ENCODE peak calls at places on chromosomes 7 and 10, in six cellular contexts. One of them, this sample, is unnamed.

GRCh38 chr10:13390604-13391522 is 42.8 kb upstream of the SEPHS1 start:
- DNase-seq in right atrium auricular region: no peak
- DNase-seq in glutamatergic neuron: no peak
- DNase-seq in fibroblast of pulmonary artery: peak; percentile 26
- DNase-seq in prostate gland: no peak
- DNase-seq in AG04450: no peak
- DNase-seq in this sample: no peak

GRCh38 chr10:17025444-17026295 is 103.9 kb downstream of the CUBN start:
- DNase-seq in right atrium auricular region: peak; percentile 89
- DNase-seq in glutamatergic neuron: no peak
- DNase-seq in fibroblast of pulmonary artery: peak; percentile 97
- DNase-seq in prostate gland: no peak
- DNase-seq in AG04450: peak; percentile 91
- DNase-seq in this sample: peak; percentile 100

GRCh38 chr7:20329389-20330175 is 1.1 kb upstream of the ITGB8 start:
- DNase-seq in right atrium auricular region: peak; percentile 66
- DNase-seq in glutamatergic neuron: peak; percentile 62
- DNase-seq in fibroblast of pulmonary artery: peak; percentile 79
- DNase-seq in prostate gland: peak; percentile 72
- DNase-seq in AG04450: no peak
- DNase-seq in this sample: peak; percentile 75

GRCh38 chr7:13946181-13946580 is 43.3 kb downstream of the ETV1 start:
- DNase-seq in right atrium auricular region: no peak
- DNase-seq in glutamatergic neuron: no peak
- DNase-seq in fibroblast of pulmonary artery: peak; percentile 22
- DNase-seq in prostate gland: no peak
- DNase-seq in AG04450: peak; percentile 29
- DNase-seq in this sample: peak; percentile 93

GRCh38 chr7:133310232-133310852 is 57.5 kb downstream of the EXOC4 start:
- DNase-seq in right atrium auricular region: no peak
- DNase-seq in glutamatergic neuron: no peak
- DNase-seq in fibroblast of pulmonary artery: peak; percentile 60
- DNase-seq in prostate gland: no peak
- DNase-seq in AG04450: no peak
- DNase-seq in this sample: no peak

GRCh38 chr10:2866569-2866968 is 200.8 kb upstream of the PFKP start:
- DNase-seq in right atrium auricular region: no peak
- DNase-seq in glutamatergic neuron: no peak
- DNase-seq in fibroblast of pulmonary artery: no peak
- DNase-seq in prostate gland: no peak
- DNase-seq in AG04450: no peak
- DNase-seq in this sample: no peak

GRCh38 chr7:6536262-6536770 is 14.9 kb downstream of the GRID2IP start:
- DNase-seq in right atrium auricular region: no peak
- DNase-seq in glutamatergic neuron: peak; percentile 56
- DNase-seq in fibroblast of pulmonary artery: no peak
- DNase-seq in prostate gland: no peak
- DNase-seq in AG04450: no peak
- DNase-seq in this sample: no peak

GRCh38 chr7:81299272-81299671 is 380.4 kb upstream of the SEMA3C start:
- DNase-seq in right atrium auricular region: no peak
- DNase-seq in glutamatergic neuron: no peak
- DNase-seq in fibroblast of pulmonary artery: peak; percentile 96
- DNase-seq in prostate gland: no peak
- DNase-seq in AG04450: peak; percentile 78
- DNase-seq in this sample: peak; percentile 97

GRCh38 chr10:125209591-125210373 is 49.4 kb upstream of the CTBP2 start:
- DNase-seq in right atrium auricular region: no peak
- DNase-seq in glutamatergic neuron: no peak
- DNase-seq in fibroblast of pulmonary artery: no peak
- DNase-seq in prostate gland: no peak
- DNase-seq in AG04450: no peak
- DNase-seq in this sample: peak; percentile 58

GRCh38 chr7:114050571-114050970 is 131.8 kb upstream of the PPP1R3A start:
- DNase-seq in right atrium auricular region: no peak
- DNase-seq in glutamatergic neuron: no peak
- DNase-seq in fibroblast of pulmonary artery: no peak
- DNase-seq in prostate gland: no peak
- DNase-seq in AG04450: no peak
- DNase-seq in this sample: no peak

GRCh38 chr10:33413093-33413442 is 78.6 kb upstream of the NRP1 start:
- DNase-seq in right atrium auricular region: no peak
- DNase-seq in glutamatergic neuron: no peak
- DNase-seq in fibroblast of pulmonary artery: no peak
- DNase-seq in prostate gland: no peak
- DNase-seq in AG04450: no peak
- DNase-seq in this sample: no peak

GRCh38 chr10:110649652-110650264 is 5.6 kb downstream of the RBM20 start:
- DNase-seq in right atrium auricular region: no peak
- DNase-seq in glutamatergic neuron: no peak
- DNase-seq in fibroblast of pulmonary artery: no peak
- DNase-seq in prostate gland: no peak
- DNase-seq in AG04450: no peak
- DNase-seq in this sample: no peak

GRCh38 chr7:125611582-125611981 is 682.0 kb upstream of the POT1 start:
- DNase-seq in right atrium auricular region: no peak
- DNase-seq in glutamatergic neuron: no peak
- DNase-seq in fibroblast of pulmonary artery: no peak
- DNase-seq in prostate gland: no peak
- DNase-seq in AG04450: no peak
- DNase-seq in this sample: no peak

GRCh38 chr7:820341-820740 is 11.9 kb upstream of the SUN1 start:
- DNase-seq in right atrium auricular region: no peak
- DNase-seq in glutamatergic neuron: no peak
- DNase-seq in fibroblast of pulmonary artery: no peak
- DNase-seq in prostate gland: no peak
- DNase-seq in AG04450: no peak
- DNase-seq in this sample: no peak

GRCh38 chr10:8130973-8131911 is 76.8 kb downstream of the GATA3 start:
- DNase-seq in right atrium auricular region: no peak
- DNase-seq in glutamatergic neuron: no peak
- DNase-seq in fibroblast of pulmonary artery: peak; percentile 51
- DNase-seq in prostate gland: no peak
- DNase-seq in AG04450: no peak
- DNase-seq in this sample: peak; percentile 82

GRCh38 chr10:91088300-91089140 is 131.9 kb upstream of the PCGF5 start:
- DNase-seq in right atrium auricular region: no peak
- DNase-seq in glutamatergic neuron: no peak
- DNase-seq in fibroblast of pulmonary artery: peak; percentile 24
- DNase-seq in prostate gland: no peak
- DNase-seq in AG04450: no peak
- DNase-seq in this sample: no peak
- TF ChIP-seq CTCF in right atrium auricular region: no peak
- TF ChIP-seq CTCF in glutamatergic neuron: no peak
- TF ChIP-seq CTCF in fibroblast of pulmonary artery: peak; percentile 17
- TF ChIP-seq CTCF in prostate gland: no peak
- TF ChIP-seq CTCF in AG04450: peak; percentile 13
- TF ChIP-seq CTCF in this sample: no peak

GRCh38 chr7:24059775-24060174 is 224.2 kb upstream of the NPY start:
- DNase-seq in right atrium auricular region: no peak
- DNase-seq in glutamatergic neuron: no peak
- DNase-seq in fibroblast of pulmonary artery: no peak
- DNase-seq in prostate gland: no peak
- DNase-seq in AG04450: no peak
- DNase-seq in this sample: no peak

GRCh38 chr7:24052572-24053223 is 231.3 kb upstream of the NPY start:
- DNase-seq in right atrium auricular region: no peak
- DNase-seq in glutamatergic neuron: no peak
- DNase-seq in fibroblast of pulmonary artery: peak; percentile 20
- DNase-seq in prostate gland: no peak
- DNase-seq in AG04450: peak; percentile 50
- DNase-seq in this sample: peak; percentile 87

GRCh38 chr7:24058953-24059352 is 225.0 kb upstream of the NPY start:
- DNase-seq in right atrium auricular region: no peak
- DNase-seq in glutamatergic neuron: no peak
- DNase-seq in fibroblast of pulmonary artery: no peak
- DNase-seq in prostate gland: no peak
- DNase-seq in AG04450: no peak
- DNase-seq in this sample: no peak

GRCh38 chr7:24054231-24054630 is 229.8 kb upstream of the NPY start:
- DNase-seq in right atrium auricular region: no peak
- DNase-seq in glutamatergic neuron: no peak
- DNase-seq in fibroblast of pulmonary artery: no peak
- DNase-seq in prostate gland: no peak
- DNase-seq in AG04450: no peak
- DNase-seq in this sample: no peak

GRCh38 chr7:24057243-24057642 is 226.7 kb upstream of the NPY start:
- DNase-seq in right atrium auricular region: no peak
- DNase-seq in glutamatergic neuron: no peak
- DNase-seq in fibroblast of pulmonary artery: no peak
- DNase-seq in prostate gland: no peak
- DNase-seq in AG04450: no peak
- DNase-seq in this sample: no peak
- TF ChIP-seq CTCF in right atrium auricular region: no peak
- TF ChIP-seq CTCF in glutamatergic neuron: peak; percentile 47
- TF ChIP-seq CTCF in fibroblast of pulmonary artery: no peak
- TF ChIP-seq CTCF in prostate gland: no peak
- TF ChIP-seq CTCF in AG04450: peak; percentile 23
- TF ChIP-seq CTCF in this sample: peak; percentile 8

GRCh38 chr7:108498481-108498880 is 27.5 kb downstream of the PNPLA8 start:
- DNase-seq in right atrium auricular region: no peak
- DNase-seq in glutamatergic neuron: no peak
- DNase-seq in fibroblast of pulmonary artery: no peak
- DNase-seq in prostate gland: no peak
- DNase-seq in AG04450: no peak
- DNase-seq in this sample: no peak
- TF ChIP-seq CTCF in right atrium auricular region: no peak
- TF ChIP-seq CTCF in glutamatergic neuron: no peak
- TF ChIP-seq CTCF in fibroblast of pulmonary artery: no peak
- TF ChIP-seq CTCF in prostate gland: no peak
- TF ChIP-seq CTCF in AG04450: no peak
- TF ChIP-seq CTCF in this sample: no peak

GRCh38 chr10:22244001-22244400 is 26.2 kb upstream of the EBLN1 start:
- DNase-seq in right atrium auricular region: no peak
- DNase-seq in glutamatergic neuron: no peak
- DNase-seq in fibroblast of pulmonary artery: no peak
- DNase-seq in prostate gland: no peak
- DNase-seq in AG04450: no peak
- DNase-seq in this sample: no peak
- TF ChIP-seq CTCF in right atrium auricular region: no peak
- TF ChIP-seq CTCF in glutamatergic neuron: no peak
- TF ChIP-seq CTCF in fibroblast of pulmonary artery: peak; percentile 5
- TF ChIP-seq CTCF in prostate gland: no peak
- TF ChIP-seq CTCF in AG04450: no peak
- TF ChIP-seq CTCF in this sample: no peak

DNA sequence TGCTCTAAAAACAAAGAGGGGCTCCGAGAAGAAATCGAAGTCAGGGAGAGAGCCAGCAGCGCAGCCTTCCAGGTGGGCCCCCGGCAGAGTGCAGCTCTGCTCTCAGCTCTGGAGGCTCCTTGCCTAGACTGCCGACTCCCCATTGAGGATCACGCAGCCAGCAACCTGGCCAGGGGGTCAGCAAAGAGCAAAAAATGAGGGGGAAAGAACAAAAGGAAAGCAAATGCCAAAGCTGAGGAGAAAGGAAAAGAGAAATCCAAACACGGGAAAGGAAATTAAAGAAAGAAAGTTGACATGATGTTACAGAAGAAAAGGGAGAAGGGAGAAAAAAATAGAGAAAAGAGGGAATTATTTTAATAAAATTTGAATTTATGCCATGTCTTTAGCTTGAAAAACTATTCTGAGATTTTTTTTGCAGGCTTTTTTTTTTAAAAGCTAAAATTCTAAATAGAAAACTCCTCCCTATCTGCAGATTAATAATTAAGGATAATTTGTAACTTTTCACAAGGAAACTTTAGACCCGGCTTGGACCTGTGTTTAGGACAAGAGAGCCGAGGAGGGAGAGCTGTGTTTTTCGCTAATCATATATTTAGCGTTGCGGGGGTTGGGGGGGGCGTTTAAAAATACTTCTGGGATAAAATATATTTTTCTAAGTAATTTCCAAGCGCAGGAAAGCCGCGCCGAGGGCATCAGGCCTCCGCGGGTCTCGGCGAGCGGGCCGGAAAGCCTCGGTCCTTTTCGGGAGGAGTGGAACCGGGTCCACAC is 1.9 kb downstream of the PAX2 start:
- DNase-seq in right atrium auricular region: no peak
- DNase-seq in glutamatergic neuron: no peak
- DNase-seq in fibroblast of pulmonary artery: no peak
- DNase-seq in prostate gland: no peak
- DNase-seq in AG04450: no peak
- DNase-seq in this sample: no peak
- TF ChIP-seq CTCF in right atrium auricular region: no peak
- TF ChIP-seq CTCF in glutamatergic neuron: no peak
- TF ChIP-seq CTCF in fibroblast of pulmonary artery: no peak
- TF ChIP-seq CTCF in prostate gland: no peak
- TF ChIP-seq CTCF in AG04450: no peak
- TF ChIP-seq CTCF in this sample: no peak

DNA sequence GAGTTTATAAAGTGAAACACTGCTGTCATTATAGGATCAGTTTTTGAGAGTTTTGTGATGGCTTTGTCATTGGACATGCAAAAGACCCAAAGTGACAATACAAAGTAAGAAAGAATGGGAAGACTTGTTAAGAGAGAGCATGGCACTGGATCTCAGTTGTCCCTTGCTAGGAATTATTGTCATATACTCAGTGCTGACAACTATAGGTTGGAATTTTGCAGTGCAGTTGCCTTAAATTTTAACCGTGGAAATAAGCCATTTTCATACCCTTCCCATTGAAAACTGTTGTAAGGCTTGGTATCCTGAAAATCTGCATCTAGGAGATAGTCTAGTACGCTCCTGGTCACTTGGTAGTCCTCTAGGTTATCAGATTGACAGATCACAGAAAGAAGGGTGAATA is 1156.7 kb downstream of the GATA3 start:
- DNase-seq in right atrium auricular region: no peak
- DNase-seq in glutamatergic neuron: no peak
- DNase-seq in fibroblast of pulmonary artery: peak; percentile 16
- DNase-seq in prostate gland: no peak
- DNase-seq in AG04450: no peak
- DNase-seq in this sample: no peak
- TF ChIP-seq CTCF in right atrium auricular region: no peak
- TF ChIP-seq CTCF in glutamatergic neuron: no peak
- TF ChIP-seq CTCF in fibroblast of pulmonary artery: peak; percentile 45
- TF ChIP-seq CTCF in prostate gland: no peak
- TF ChIP-seq CTCF in AG04450: peak; percentile 61
- TF ChIP-seq CTCF in this sample: peak; percentile 49

GRCh38 chr10:113052076-113052830 is 102.2 kb downstream of the TCF7L2 start:
- DNase-seq in right atrium auricular region: no peak
- DNase-seq in glutamatergic neuron: no peak
- DNase-seq in fibroblast of pulmonary artery: peak; percentile 36
- DNase-seq in prostate gland: no peak
- DNase-seq in AG04450: no peak
- DNase-seq in this sample: no peak
- TF ChIP-seq CTCF in right atrium auricular region: no peak
- TF ChIP-seq CTCF in glutamatergic neuron: peak; percentile 16
- TF ChIP-seq CTCF in fibroblast of pulmonary artery: peak; percentile 34
- TF ChIP-seq CTCF in prostate gland: no peak
- TF ChIP-seq CTCF in AG04450: peak; percentile 26
- TF ChIP-seq CTCF in this sample: peak; percentile 28